ENCODE peak calls at places on chromosomes 3 and 15, in eight cellular contexts. S is GM06990, C is natural killer cell, L is OCI-LY7, P is stomach, A is cardiac muscle cell, W is Peyer's patch, U is left ventricle myocardium inferior. Q is an unnamed sample.

GRCh38 chr3:170128977-170129431 is 52.5 kb downstream of the PHC3 start:
- DNase-seq in U (no peak), S (no peak), W (no peak), L (peak), P (no peak), A (peak), C (no peak), Q (no peak)

GRCh38 chr15:29904731-29905417 is 82.6 kb upstream of the TJP1 start:
- DNase-seq in W (no peak), A (no peak), U (no peak), C (no peak), P (no peak), L (no peak), S (no peak), Q (no peak)

GRCh38 chr3:46700772-46701171 is 420 bp upstream of the TMIE start:
- DNase-seq in U (peak), W (no peak), S (no peak), C (no peak), A (peak), P (no peak), L (no peak), Q (no peak)

GRCh38 chr3:66851894-66852613 is 146.1 kb upstream of the KBTBD8 start:
- DNase-seq in P (no peak), U (no peak), W (no peak), A (no peak), C (no peak), S (no peak), L (no peak), Q (no peak)

GRCh38 chr15:99092554-99093172 is 12.2 kb upstream of the SYNM start:
- DNase-seq in L (no peak), U (no peak), S (no peak), W (no peak), C (peak), P (no peak), A (no peak), Q (no peak)

GRCh38 chr3:81443457-81443782 is 318.0 kb downstream of the GBE1 start:
- DNase-seq in A (no peak), L (no peak), W (no peak), S (no peak), C (no peak), P (no peak), U (no peak), Q (no peak)

GRCh38 chr3:127441764-127442163 is 148.8 kb downstream of the TPRA1 start:
- DNase-seq in C (no peak), W (no peak), U (no peak), S (no peak), P (peak), L (no peak), A (no peak), Q (no peak)

GRCh38 chr3:182592747-182593146 is 200.6 kb upstream of the ATP11B start:
- DNase-seq in C (no peak), L (no peak), S (no peak), W (no peak), U (no peak), P (no peak), A (no peak), Q (no peak)

GRCh38 chr3:114454592-114455251 is 160.9 kb downstream of the TIGIT start:
- DNase-seq in P (no peak), L (peak), A (peak), S (peak), U (no peak), C (no peak), W (no peak), Q (no peak)

GRCh38 chr3:185537369-185537970 is 14.9 kb downstream of the LIPH start:
- DNase-seq in U (peak), W (peak), S (peak), A (peak), P (peak), L (peak), C (no peak), Q (no peak)

GRCh38 chr15:29883126-29883525 is 60.9 kb upstream of the TJP1 start:
- DNase-seq in P (no peak), A (no peak), S (no peak), W (no peak), U (no peak), C (no peak), L (no peak), Q (no peak)

GRCh38 chr3:25246921-25247320 is 181.1 kb upstream of the RARB start:
- DNase-seq in S (no peak), L (no peak), A (no peak), U (no peak), P (no peak), W (no peak), C (no peak), Q (no peak)

GRCh38 chr3:52030725-52031330 is 25.5 kb downstream of the DUSP7 start:
- DNase-seq in W (no peak), P (no peak), S (no peak), L (no peak), U (no peak), C (no peak), A (no peak), Q (no peak)

GRCh38 chr3:165645191-165645590 is 192.0 kb downstream of the BCHE start:
- DNase-seq in C (no peak), P (no peak), L (no peak), S (no peak), W (no peak), U (no peak), A (no peak), Q (no peak)

GRCh38 chr3:188421151-188421821 is 267.3 kb downstream of the LPP start:
- DNase-seq in S (no peak), A (peak), W (no peak), L (peak), U (no peak), C (no peak), P (no peak), Q (no peak)

GRCh38 chr15:66389098-66389858 is 2.6 kb downstream of the MAP2K1 start:
- DNase-seq in W (no peak), L (peak), S (peak), P (no peak), C (peak), A (no peak), U (no peak), Q (no peak)

GRCh38 chr15:66386204-66387123 is at the start of gene MAP2K1:
- DNase-seq in W (peak), A (peak), U (peak), L (peak), P (peak), C (peak), S (peak), Q (peak)

GRCh38 chr15:66388576-66388975 is 1.9 kb downstream of the MAP2K1 start:
- DNase-seq in L (peak), S (no peak), U (no peak), P (no peak), C (no peak), W (no peak), A (no peak), Q (no peak)

GRCh38 chr15:66388057-66388363 is 1.3 kb downstream of the MAP2K1 start:
- DNase-seq in W (no peak), S (no peak), L (peak), U (no peak), P (no peak), A (no peak), C (no peak), Q (no peak)

GRCh38 chr15:66387176-66388056 is 704 bp downstream of the MAP2K1 start:
- DNase-seq in U (peak), L (peak), S (peak), A (peak), C (peak), P (peak), W (peak), Q (no peak)
- TF ChIP-seq CTCF in U (peak), L (peak), S (peak), A (peak), C (no peak), P (no peak), W (peak), Q (peak)

DNA sequence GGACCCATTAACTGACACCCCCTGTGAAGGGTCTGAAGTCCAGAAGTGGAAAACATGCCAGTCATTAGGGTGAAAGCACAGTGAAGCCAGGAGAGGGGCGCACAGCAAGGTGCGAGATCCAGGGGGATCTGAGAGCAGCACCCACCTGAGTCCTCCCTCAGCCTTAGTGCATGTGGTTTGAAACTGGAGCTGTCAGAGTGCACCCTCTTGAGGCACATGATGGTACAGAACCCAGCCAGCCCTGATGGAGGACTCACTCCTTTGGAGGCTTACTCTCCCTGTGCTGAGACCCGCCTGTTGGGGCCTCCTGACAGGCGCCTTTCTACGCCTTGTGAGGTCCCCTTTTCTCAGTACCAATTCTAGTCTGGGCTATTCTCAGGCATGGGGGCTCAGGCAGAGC is 77.8 kb downstream of the IL20RB start:
- DNase-seq in L (peak), U (no peak), C (no peak), S (peak), P (no peak), A (peak), W (no peak), Q (no peak)
- TF ChIP-seq CTCF in L (peak), U (peak), C (no peak), S (peak), P (no peak), A (peak), W (no peak), Q (no peak)

GRCh38 chr3:22907796-22908195 is 295.3 kb upstream of the UBE2E2 start:
- DNase-seq in A (no peak), W (no peak), U (no peak), S (no peak), C (no peak), P (no peak), L (no peak), Q (no peak)

GRCh38 chr3:22908974-22909507 is 294.1 kb upstream of the UBE2E2 start:
- DNase-seq in C (no peak), S (no peak), U (no peak), P (no peak), L (no peak), A (no peak), W (no peak), Q (no peak)
- TF ChIP-seq CTCF in C (no peak), S (no peak), U (peak), P (no peak), L (no peak), A (no peak), W (no peak), Q (peak)

GRCh38 chr3:14405886-14406238 is 3.5 kb downstream of the SLC6A6 start:
- DNase-seq in S (no peak), U (no peak), W (no peak), C (no peak), A (no peak), L (no peak), P (peak), Q (no peak)
- TF ChIP-seq CTCF in S (no peak), U (no peak), W (no peak), C (no peak), A (no peak), L (peak), P (no peak), Q (no peak)

GRCh38 chr3:60755094-60755493 is 496.2 kb downstream of the FHIT start:
- DNase-seq in P (no peak), L (no peak), C (no peak), U (no peak), A (no peak), S (no peak), W (no peak), Q (no peak)
- TF ChIP-seq CTCF in P (no peak), L (no peak), C (no peak), U (peak), A (no peak), S (peak), W (no peak), Q (peak)

GRCh38 chr3:39103324-39103693 is 4.1 kb downstream of the GORASP1 start:
- DNase-seq in A (no peak), S (no peak), P (no peak), U (no peak), W (no peak), C (no peak), L (peak), Q (no peak)
- TF ChIP-seq CTCF in A (peak), S (peak), P (no peak), U (no peak), W (no peak), C (no peak), L (peak), Q (no peak)

DNA sequence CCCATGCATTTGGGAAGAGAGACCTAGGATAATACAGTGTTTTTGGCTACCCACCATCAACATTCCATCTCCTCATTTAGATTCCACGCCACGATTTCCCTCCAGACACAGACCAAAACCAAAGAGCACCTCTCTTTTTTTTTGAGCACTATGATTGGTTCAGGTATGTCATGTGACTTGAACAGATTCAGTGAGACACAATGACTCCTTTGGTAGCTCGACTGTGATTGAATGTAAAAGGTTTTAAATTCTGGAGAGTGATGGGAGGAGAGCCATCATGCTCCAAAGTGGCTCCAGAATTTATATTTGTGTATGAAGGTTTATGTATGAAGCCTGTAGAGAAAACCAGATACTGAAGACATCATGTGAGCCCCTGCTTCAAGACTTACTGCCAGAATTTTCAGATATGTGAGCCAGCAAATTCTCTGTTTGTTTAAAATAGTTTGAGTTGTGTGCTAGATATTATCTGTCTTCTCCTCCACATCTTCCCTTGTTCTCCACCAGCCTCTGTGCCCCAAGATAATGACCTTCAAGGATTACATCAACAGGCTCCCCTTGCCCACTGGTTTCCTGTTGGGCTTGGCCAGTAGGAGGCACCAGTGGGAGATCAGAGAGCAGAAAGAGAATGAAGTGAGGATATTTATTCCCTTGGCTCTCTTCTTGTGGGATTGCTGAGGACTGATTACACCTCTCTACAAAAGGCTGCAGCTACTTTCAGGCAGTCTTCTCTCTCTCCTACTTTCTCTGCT is 12.5 kb downstream of the MYD88 start:
- DNase-seq in C (no peak), S (no peak), P (no peak), U (no peak), W (peak), L (no peak), A (no peak), Q (no peak)
- TF ChIP-seq CTCF in C (no peak), S (peak), P (no peak), U (no peak), W (no peak), L (peak), A (no peak), Q (no peak)

Q was measured in D721Med.